ENCODE peak calls at places on chromosomes 13 and 19, in six cellular contexts. P is transverse colon, Y is A549, W is gastrocnemius medialis, E is fibroblast of pulmonary artery, Q is AG10803. R is an unnamed sample.

GRCh38 chr13:112715715-112716460 is 26.1 kb downstream of the ATP11A start:
- DNase-seq in E (no peak), Y (no peak), Q (no peak), W (no peak), P (no peak), R (no peak)

GRCh38 chr13:43835701-43836100 is 43.8 kb downstream of the CCDC122 start:
- DNase-seq in W (no peak), Y (no peak), Q (peak), E (peak), P (no peak), R (peak)

GRCh38 chr19:35025969-35026368 is 4.3 kb upstream of the SCN1B start:
- DNase-seq in Q (no peak), W (no peak), P (no peak), Y (no peak), E (no peak), R (no peak)

GRCh38 chr19:920051-920857 is 3.1 kb downstream of the KISS1R start:
- DNase-seq in Q (no peak), E (peak), Y (no peak), P (no peak), W (no peak), R (no peak)

GRCh38 chr13:34913040-34913439 is 29.0 kb upstream of the NBEA start:
- DNase-seq in Y (peak), P (no peak), W (no peak), Q (peak), E (peak), R (peak)

GRCh38 chr13:55361141-55361540 is 1779.6 kb upstream of the PRR20A start:
- DNase-seq in E (no peak), W (no peak), P (no peak), Q (no peak), Y (no peak), R (no peak)

GRCh38 chr13:41590643-41591042 is 133.3 kb downstream of the RGCC start:
- DNase-seq in E (no peak), Y (no peak), W (no peak), P (no peak), Q (no peak), R (no peak)

GRCh38 chr13:31208554-31209122 is 8.9 kb downstream of the B3GLCT start:
- DNase-seq in E (no peak), W (no peak), P (no peak), Y (no peak), Q (no peak), R (no peak)

GRCh38 chr13:77235456-77236022 is 91.4 kb downstream of the MYCBP2 start:
- DNase-seq in W (no peak), E (no peak), Y (no peak), Q (peak), P (no peak), R (no peak)

GRCh38 chr19:10061717-10062310 is 24.3 kb upstream of the SHFL start:
- DNase-seq in W (no peak), Q (no peak), Y (no peak), P (no peak), E (no peak), R (no peak)

GRCh38 chr13:103188688-103189326 is 122.6 kb upstream of the SLC10A2 start:
- DNase-seq in Q (no peak), P (no peak), W (no peak), E (peak), Y (peak), R (peak)

GRCh38 chr19:50420808-50421207 is 2.1 kb downstream of the SPIB start:
- DNase-seq in Y (no peak), W (no peak), P (no peak), E (no peak), Q (no peak), R (no peak)

GRCh38 chr19:4327252-4327876 is 11.3 kb downstream of the STAP2 start:
- DNase-seq in Y (peak), E (peak), Q (peak), P (peak), W (no peak), R (peak)

GRCh38 chr19:12784394-12784870 is 6.9 kb upstream of the JUNB start:
- DNase-seq in Y (no peak), E (no peak), Q (no peak), W (no peak), P (no peak), R (no peak)

GRCh38 chr13:95734124-95734523 is 57.2 kb downstream of the DNAJC3 start:
- DNase-seq in E (no peak), Q (no peak), W (no peak), Y (no peak), P (no peak), R (no peak)

GRCh38 chr13:112898786-112899617 is 70.0 kb upstream of the MCF2L start:
- DNase-seq in P (no peak), Y (no peak), E (no peak), W (no peak), Q (no peak), R (no peak)

GRCh38 chr19:12695997-12696365 is 450 bp downstream of the FBXW9 start:
- DNase-seq in Q (no peak), W (no peak), Y (no peak), E (no peak), P (no peak), R (no peak)

GRCh38 chr13:74067818-74068217 is 66.4 kb downstream of the KLF12 start:
- DNase-seq in Q (peak), P (no peak), E (no peak), W (no peak), Y (no peak), R (peak)

GRCh38 chr13:98022210-98022609 is 68.7 kb downstream of the IPO5 start:
- DNase-seq in W (no peak), E (peak), P (no peak), Y (no peak), Q (peak), R (peak)

GRCh38 chr13:46647514-46648065 is 94.6 kb downstream of the LRCH1 start:
- DNase-seq in P (no peak), Y (no peak), Q (no peak), E (no peak), W (no peak), R (no peak)

GRCh38 chr19:48565090-48565489 is 13.1 kb downstream of the SULT2B1 start:
- DNase-seq in P (no peak), Q (peak), E (peak), Y (peak), W (no peak), R (peak)

GRCh38 chr13:33937373-33938087 is 119.6 kb downstream of the RFC3 start:
- DNase-seq in W (no peak), E (no peak), Q (no peak), Y (no peak), P (no peak), R (no peak)

GRCh38 chr13:66656050-66656449 is 574.1 kb downstream of the PCDH9 start:
- DNase-seq in Y (peak), Q (no peak), W (no peak), E (no peak), P (no peak), R (no peak)

GRCh38 chr13:31912641-31913401 is 118.8 kb upstream of the FRY start:
- DNase-seq in E (no peak), P (no peak), Y (no peak), W (no peak), Q (peak), R (peak)

GRCh38 chr13:110322126-110322827 is 15.2 kb downstream of the COL4A2 start:
- DNase-seq in Q (no peak), P (no peak), Y (no peak), E (no peak), W (no peak), R (no peak)

GRCh38 chr13:68927387-68928026 is 1180.1 kb upstream of the ATXN8OS start:
- DNase-seq in E (no peak), W (no peak), Y (peak), Q (no peak), P (peak), R (peak)

GRCh38 chr19:55632463-55632834 is 8.1 kb upstream of the ZNF784 start:
- DNase-seq in Q (peak), Y (peak), W (peak), E (peak), P (peak), R (peak)

GRCh38 chr13:38369058-38369457 is 19.4 kb downstream of the UFM1 start:
- DNase-seq in Q (no peak), E (no peak), W (no peak), Y (no peak), P (no peak), R (no peak)

GRCh38 chr13:38753878-38754277 is 67.0 kb downstream of the FREM2 start:
- DNase-seq in Y (no peak), W (no peak), P (no peak), Q (no peak), E (no peak), R (no peak)

GRCh38 chr13:97306646-97307045 is 84.5 kb downstream of the MBNL2 start:
- DNase-seq in P (no peak), Y (peak), E (peak), Q (peak), W (no peak), R (peak)

GRCh38 chr13:108214511-108215383 is 589 bp downstream of the LIG4 start:
- DNase-seq in E (no peak), W (no peak), P (no peak), Q (no peak), Y (no peak), R (no peak)

GRCh38 chr13:27775943-27776342 is 16.3 kb upstream of the GSX1 start:
- DNase-seq in E (no peak), Q (no peak), P (no peak), W (no peak), Y (no peak), R (no peak)

GRCh38 chr13:63024458-63024857 is 1608.8 kb upstream of the PCDH20 start:
- DNase-seq in E (peak), P (no peak), Y (no peak), Q (no peak), W (no peak), R (no peak)

GRCh38 chr19:52946322-52947310 is 16.1 kb downstream of the ZNF816 start:
- DNase-seq in E (no peak), P (peak), Y (no peak), Q (no peak), W (no peak), R (peak)

DNA sequence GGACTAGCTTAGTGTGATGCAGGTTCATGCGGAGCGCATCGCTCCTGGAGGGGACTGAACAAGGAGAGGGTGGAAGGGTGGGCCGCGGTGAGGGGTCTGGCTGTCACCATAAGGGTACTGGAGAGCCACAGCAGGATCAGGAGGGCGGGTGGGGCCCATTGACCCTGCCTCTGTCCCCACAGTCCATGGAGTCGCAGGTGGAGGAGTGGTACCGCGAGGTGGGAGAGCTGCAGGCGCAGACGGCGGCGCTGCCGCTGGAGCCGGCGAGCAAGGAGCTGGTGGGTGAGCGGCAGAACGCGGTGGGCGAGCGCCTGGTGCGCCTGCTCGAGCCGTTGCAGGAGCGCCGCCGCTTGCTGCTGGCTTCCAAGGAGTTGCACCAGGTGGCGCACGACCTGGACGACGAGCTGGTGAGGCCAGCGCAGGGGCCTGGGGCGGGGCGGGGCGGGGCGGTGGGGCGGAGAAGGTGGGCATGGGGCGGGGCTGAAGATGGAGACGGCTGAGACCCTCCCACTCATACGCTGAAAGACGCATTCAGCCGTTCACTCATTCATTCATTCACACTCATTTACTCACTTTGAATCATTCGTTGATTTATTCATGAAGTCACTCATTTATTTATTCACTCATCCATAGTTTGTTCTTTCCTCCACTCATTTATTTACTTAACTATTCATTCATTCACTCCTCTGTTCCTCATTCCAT is 27.5 kb upstream of the SHKBP1 start:
- DNase-seq in P (peak), E (peak), W (no peak), Q (peak), Y (peak), R (peak)
- TF ChIP-seq CTCF in P (peak), E (peak), W (peak), Q (peak), Y (peak), R (no peak)

DNA sequence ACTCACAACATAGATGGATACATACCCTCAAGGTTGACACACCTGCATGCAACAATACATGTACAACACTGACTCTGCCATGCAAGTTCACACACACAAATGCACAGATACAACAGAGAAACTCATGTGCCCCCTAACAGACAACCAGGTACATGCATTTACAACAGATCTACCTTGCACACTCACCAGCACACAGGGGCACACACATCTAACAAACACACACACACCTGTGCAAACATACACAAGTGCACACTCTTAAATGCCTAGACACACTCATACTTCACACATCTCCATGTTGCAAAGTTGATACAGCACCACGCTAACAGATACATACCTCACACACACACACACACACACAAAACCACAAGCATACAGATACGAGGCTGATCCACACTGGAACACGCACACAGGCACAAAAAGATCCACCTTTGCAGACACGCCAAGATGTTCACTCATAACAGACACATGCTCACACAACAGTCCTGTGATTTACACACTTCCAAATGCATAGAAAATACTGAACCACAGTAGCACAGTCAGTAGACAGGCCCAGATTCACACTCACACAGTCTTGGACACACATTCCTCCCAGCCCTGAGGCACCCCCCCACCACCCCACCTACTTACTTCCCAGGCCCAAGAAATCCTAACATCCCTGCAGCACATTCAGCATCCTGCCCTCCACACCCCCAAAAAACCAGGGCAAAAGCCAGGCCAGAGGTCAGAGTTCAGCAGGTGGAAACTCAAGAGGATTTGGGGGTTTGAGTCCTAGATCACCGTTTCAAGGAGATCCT is 1.4 kb downstream of the LRFN1 start:
- DNase-seq in Q (no peak), P (no peak), W (no peak), Y (no peak), E (no peak), R (no peak)
- H3K4me3 ChIP-seq in Q (no peak), P (no peak), W (no peak), Y (peak), E (no peak), R (no peak)

DNA sequence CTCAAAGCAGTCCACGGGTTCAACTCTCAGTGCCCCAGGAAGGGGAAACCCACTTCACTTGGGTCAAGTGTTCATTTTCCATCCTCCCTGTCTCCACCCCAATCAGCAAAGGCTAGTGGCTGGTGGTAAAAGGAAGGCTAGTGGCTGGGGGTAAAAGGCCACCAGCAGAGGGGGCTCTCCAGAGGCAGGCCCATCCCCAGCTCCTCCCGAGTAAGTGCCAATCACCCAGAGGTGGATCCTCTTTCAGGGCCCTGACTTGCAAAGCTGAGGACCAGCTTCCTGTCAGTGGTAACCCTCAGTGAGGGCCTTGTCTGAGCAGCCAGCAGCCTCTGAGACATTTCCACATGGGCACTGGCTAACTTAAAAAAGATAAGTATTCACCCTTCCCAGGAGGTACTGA is 22.0 kb upstream of the TPT1 start:
- DNase-seq in E (no peak), P (no peak), Q (no peak), Y (no peak), W (no peak), R (no peak)
- TF ChIP-seq CTCF in E (no peak), P (no peak), Q (no peak), Y (no peak), W (no peak), R (no peak)

DNA sequence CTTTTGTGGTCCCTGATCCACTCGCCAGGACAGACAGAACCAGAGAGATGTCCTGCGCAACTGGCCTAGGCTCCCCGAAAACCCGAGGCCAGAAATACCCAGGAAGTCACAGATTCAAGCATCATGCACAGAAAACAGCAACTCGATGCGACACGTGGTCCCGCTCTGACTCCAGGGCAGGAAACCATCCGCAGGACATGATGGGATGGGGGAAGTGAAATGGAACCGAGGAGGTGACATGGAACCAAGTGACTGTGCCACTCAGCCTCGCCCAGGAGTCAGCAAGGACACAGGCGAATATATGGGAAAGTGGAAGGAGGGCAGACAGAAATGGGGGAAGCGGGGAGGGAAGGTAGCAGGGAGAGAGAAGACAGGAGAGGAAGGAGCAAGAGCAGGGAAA is 1.1 kb downstream of the ZSCAN18 start:
- DNase-seq in Y (no peak), E (no peak), P (no peak), Q (no peak), W (no peak), R (no peak)
- H3K4me3 ChIP-seq in Y (no peak), E (no peak), P (peak), Q (no peak), W (peak), R (no peak)

R was measured in fibroblast of mammary gland.